ENCODE peak calls at places on chromosomes 1 and 21, in four cellular contexts. B is tibial nerve; C is lower lobe of right lung; S is CD8-positive, alpha-beta T cell. M is an unnamed sample. For H3K27me3, the result is how much of the 10 kb centered on the place peaks cover.

GRCh38 chr21:36847189-36847588 is 119.3 kb downstream of the HLCS start:
- DNase-seq in S (no peak), B (no peak), C (no peak), M (no peak)

GRCh38 chr1:221961532-221962292 is 219.8 kb upstream of the DUSP10 start:
- DNase-seq in C (peak), S (peak), B (no peak), M (no peak)

GRCh38 chr1:155648207-155649147 is 38.5 kb downstream of the MSTO1 start:
- DNase-seq in B (peak), C (no peak), S (no peak), M (no peak)

GRCh38 chr1:24849653-24850295 is 80.3 kb downstream of the RUNX3 start:
- DNase-seq in C (no peak), S (peak), B (no peak), M (no peak)

GRCh38 chr1:1085911-1086841 is 12.1 kb upstream of the RNF223 start:
- DNase-seq in C (no peak), B (no peak), S (no peak), M (no peak)

GRCh38 chr1:228317411-228317828 is 89.2 kb downstream of the TRIM11 start:
- DNase-seq in B (no peak), C (peak), S (no peak), M (no peak)

GRCh38 chr1:227883073-227883520 is 64.6 kb downstream of the WNT9A start:
- DNase-seq in B (no peak), C (peak), S (peak), M (no peak)

GRCh38 chr1:62687903-62688686 is at the start of gene DOCK7:
- DNase-seq in C (peak), S (peak), B (peak), M (peak)

GRCh38 chr1:43844114-43844513 is 89.5 kb upstream of the ARTN start:
- DNase-seq in S (no peak), C (no peak), B (no peak), M (no peak)

GRCh38 chr21:28338906-28339305 is 653.8 kb downstream of the LTN1 start:
- DNase-seq in B (no peak), S (no peak), C (no peak), M (no peak)

GRCh38 chr1:154407021-154407865 is 2.1 kb downstream of the IL6R start:
- DNase-seq in S (no peak), C (peak), B (no peak), M (no peak)

GRCh38 chr1:165444897-165445370 is at the start of gene RXRG:
- DNase-seq in B (peak), C (peak), S (peak), M (no peak)

GRCh38 chr21:41707231-41707988 is 59.4 kb downstream of the RIPK4 start:
- DNase-seq in B (no peak), C (no peak), S (no peak), M (no peak)

GRCh38 chr1:217982711-217983405 is 302.2 kb upstream of the RRP15 start:
- DNase-seq in S (no peak), B (no peak), C (no peak), M (no peak)

GRCh38 chr1:3548156-3548893 is 63.0 kb downstream of the MEGF6 start:
- DNase-seq in B (no peak), C (no peak), S (no peak), M (no peak)

GRCh38 chr1:29555043-29555620 is 318.8 kb downstream of the PTPRU start:
- DNase-seq in B (no peak), C (no peak), S (no peak), M (no peak)

GRCh38 chr1:235486321-235486720 is 17.9 kb downstream of the B3GALNT2 start:
- DNase-seq in S (no peak), C (no peak), B (no peak), M (no peak)

GRCh38 chr1:247146671-247147070 is 25.1 kb downstream of the ZNF124 start:
- DNase-seq in S (no peak), B (no peak), C (no peak), M (no peak)

GRCh38 chr1:153791856-153792253 is 16.6 kb downstream of the SLC27A3 start:
- DNase-seq in B (no peak), C (no peak), S (no peak), M (no peak)

GRCh38 chr1:109499661-109500536 is 6.0 kb downstream of the CYB561D1 start:
- DNase-seq in S (peak), C (peak), B (no peak), M (peak)

GRCh38 chr1:164296172-164296571 is 262.8 kb upstream of the PBX1 start:
- DNase-seq in B (no peak), C (no peak), S (no peak), M (no peak)

GRCh38 chr1:20302093-20302471 is 11.4 kb downstream of the VWA5B1 start:
- DNase-seq in C (no peak), S (no peak), B (no peak), M (no peak)

GRCh38 chr1:20301463-20302092 is 10.9 kb downstream of the VWA5B1 start:
- DNase-seq in C (no peak), S (no peak), B (no peak), M (no peak)

GRCh38 chr1:20308569-20308968 is 17.9 kb downstream of the VWA5B1 start:
- DNase-seq in S (no peak), B (no peak), C (no peak), M (no peak)

GRCh38 chr1:20312310-20312709 is 21.6 kb downstream of the VWA5B1 start:
- DNase-seq in S (no peak), B (no peak), C (no peak), M (no peak)

DNA sequence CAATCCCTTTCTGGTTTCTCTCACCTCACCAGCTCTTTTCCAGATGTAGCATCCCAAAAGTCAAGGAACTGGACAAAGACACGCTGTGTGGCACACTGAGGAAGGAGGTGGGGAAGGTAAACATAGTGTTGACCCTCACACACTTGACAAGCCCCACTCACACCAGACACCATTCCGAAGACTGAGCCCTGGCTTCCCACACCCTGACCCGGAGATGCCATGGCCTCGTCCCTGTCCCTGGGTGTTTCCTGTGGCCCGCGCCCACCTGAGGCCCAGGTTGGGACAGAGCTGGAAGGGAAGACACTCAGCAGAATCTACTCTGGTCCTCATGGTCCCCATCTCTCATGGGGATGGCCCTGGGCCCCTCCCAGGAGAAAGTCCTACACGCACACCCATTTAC is 16.4 kb downstream of the VWA5B1 start:
- DNase-seq in S (no peak), B (no peak), C (no peak), M (no peak)
- H3K27me3 ChIP-seq in S (under half), B (under half), C (under half), M (under half)

DNA sequence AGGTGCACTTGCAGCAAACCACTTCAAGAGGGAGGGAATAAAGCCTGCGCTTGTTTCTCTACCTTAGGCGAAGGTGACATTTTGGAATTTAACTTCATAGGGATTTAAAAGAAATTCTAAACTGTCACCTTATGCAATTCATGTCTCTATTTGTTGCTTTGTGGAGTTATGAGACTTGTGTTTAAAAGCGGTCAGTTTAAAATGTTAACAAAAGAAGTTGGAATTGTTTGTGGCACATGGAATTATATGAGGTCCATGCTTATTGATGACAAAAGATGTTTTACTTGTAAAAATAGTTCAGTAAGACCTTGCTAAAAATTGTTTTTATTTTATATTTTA is 15.8 kb downstream of the NR5A2 start:
- DNase-seq in B (no peak), C (no peak), S (no peak), M (no peak)
- H3K4me3 ChIP-seq in B (no peak), C (peak), S (no peak), M (no peak)

DNA sequence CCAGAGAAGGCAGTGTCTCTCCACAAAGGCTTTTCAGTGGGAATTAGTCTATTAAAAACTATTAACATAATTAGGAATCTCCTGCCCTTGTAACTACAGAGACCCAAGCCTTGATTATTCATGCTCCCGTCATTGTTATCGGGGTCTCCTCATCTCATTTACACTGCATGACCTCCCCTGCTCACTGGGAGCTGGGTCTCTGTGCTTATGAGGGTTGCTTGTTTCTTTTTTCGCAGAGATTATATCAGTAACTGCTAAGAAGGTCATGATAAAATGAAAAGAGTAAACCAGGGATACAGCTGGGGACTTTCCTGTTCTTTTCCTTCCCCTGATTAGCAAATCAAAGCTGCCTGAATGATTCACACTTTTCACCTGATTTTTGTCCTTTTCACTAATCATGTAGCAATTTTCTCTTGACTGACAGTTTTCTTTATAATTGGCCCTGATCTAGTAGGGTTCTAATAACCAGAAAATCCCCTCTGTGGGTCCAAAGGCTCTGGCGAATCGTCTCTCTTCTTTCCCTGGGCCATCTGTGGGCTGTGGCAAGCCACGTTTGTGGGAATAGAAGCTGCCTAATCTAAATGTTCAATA is 116.5 kb upstream of the BARHL2 start:
- DNase-seq in C (no peak), B (no peak), S (no peak), M (no peak)
- H3K27me3 ChIP-seq in C (half or more), B (under half), S (half or more), M (half or more)

GRCh38 chr1:168437821-168438220 is 106.0 kb downstream of the XCL2 start:
- DNase-seq in S (no peak), B (no peak), C (no peak), M (no peak)

GRCh38 chr1:168438626-168439025 is 105.2 kb downstream of the XCL2 start:
- DNase-seq in C (no peak), B (no peak), S (no peak), M (no peak)

GRCh38 chr1:168442931-168443330 is 100.9 kb downstream of the XCL2 start:
- DNase-seq in B (no peak), C (no peak), S (no peak), M (no peak)

GRCh38 chr1:168441745-168442144 is 102.1 kb downstream of the XCL2 start:
- DNase-seq in C (no peak), S (no peak), B (no peak), M (no peak)

GRCh38 chr1:168439451-168440375 is 104.1 kb downstream of the XCL2 start:
- DNase-seq in C (peak), B (peak), S (peak), M (peak)
- H3K4me3 ChIP-seq in C (no peak), B (no peak), S (peak), M (peak)

GRCh38 chr21:34668803-34669148 is at the start of gene CLIC6:
- DNase-seq in B (peak), S (no peak), C (peak), M (no peak)
- H3K27me3 ChIP-seq in B (under half), S (under half), C (under half), M (under half)

DNA sequence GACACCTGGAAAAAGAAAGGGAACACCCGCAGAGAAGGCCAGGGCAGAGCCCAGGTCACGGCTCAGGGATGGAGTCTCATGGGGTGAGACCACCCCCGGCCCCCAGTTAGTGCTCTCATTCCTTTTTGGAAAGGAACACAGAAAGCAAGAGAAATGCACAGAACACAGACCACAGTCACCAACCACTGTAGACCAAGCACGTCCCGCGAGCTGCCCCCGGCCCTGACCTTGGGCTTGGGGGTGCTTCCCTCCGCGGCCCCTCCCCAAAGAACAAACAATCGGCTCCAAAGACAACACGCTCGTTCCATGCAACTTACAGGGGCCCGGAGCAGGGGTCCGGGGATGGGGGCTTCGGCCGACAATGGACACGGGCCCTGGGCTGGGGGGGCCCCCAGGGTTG is 12.8 kb downstream of the CELF3 start:
- DNase-seq in B (no peak), C (no peak), S (no peak), M (no peak)
- H3K4me3 ChIP-seq in B (no peak), C (no peak), S (no peak), M (no peak)

DNA sequence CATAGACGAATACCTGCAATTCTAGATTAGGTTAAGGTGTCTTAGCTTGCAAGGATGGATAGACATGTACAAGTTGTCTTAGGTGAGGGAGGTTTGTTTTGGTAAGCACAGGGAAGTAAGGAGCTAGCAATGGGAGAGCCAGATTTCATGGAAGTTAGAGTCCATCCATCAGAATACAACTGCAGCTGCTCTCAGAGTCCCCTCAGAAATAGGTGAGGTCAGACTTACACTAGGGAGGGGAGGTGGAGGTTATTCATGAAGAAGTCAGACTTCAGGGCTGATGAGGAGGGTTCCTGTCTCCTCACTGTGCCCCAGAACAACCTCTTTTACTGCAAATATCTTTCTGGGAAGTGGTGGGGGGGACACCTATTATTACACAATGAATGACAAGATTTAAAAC is 85.3 kb downstream of the KCTD3 start:
- DNase-seq in B (no peak), S (no peak), C (no peak), M (no peak)
- H3K27me3 ChIP-seq in B (under half), S (under half), C (under half), M (under half)